ENCODE peak calls at places on chromosome 4, in six cellular contexts. One of them, this sample, is unnamed.

GRCh38 chr4:158051401-158052235 is 121.2 kb downstream of the GASK1B start:
- DNase-seq in K562: no peak
- DNase-seq in HepG2: no peak
- DNase-seq in GM12878: no peak
- DNase-seq in H1: no peak
- DNase-seq in GM12891: no peak
- DNase-seq in this sample: no peak

GRCh38 chr4:94758700-94759399 is 1.1 kb downstream of the BMPR1B start:
- DNase-seq in H1: no peak
- DNase-seq in K562: no peak
- DNase-seq in GM12891: no peak
- DNase-seq in GM12878: no peak
- DNase-seq in HepG2: no peak
- DNase-seq in this sample: no peak

GRCh38 chr4:173217727-173218126 is 49.1 kb downstream of the GALNT7 start:
- DNase-seq in HepG2: no peak
- DNase-seq in K562: no peak
- DNase-seq in GM12878: no peak
- DNase-seq in GM12891: no peak
- DNase-seq in H1: no peak
- DNase-seq in this sample: no peak

GRCh38 chr4:69727924-69728323 is 32.5 kb downstream of the SULT1B1 start:
- DNase-seq in H1: no peak
- DNase-seq in GM12878: no peak
- DNase-seq in GM12891: no peak
- DNase-seq in HepG2: no peak
- DNase-seq in K562: no peak
- DNase-seq in this sample: no peak

GRCh38 chr4:6953751-6954380 is 44.2 kb downstream of the TBC1D14 start:
- DNase-seq in GM12878: no peak
- DNase-seq in HepG2: no peak
- DNase-seq in GM12891: no peak
- DNase-seq in H1: peak
- DNase-seq in K562: peak
- DNase-seq in this sample: no peak

GRCh38 chr4:137156054-137156453 is 376.2 kb downstream of the PCDH18 start:
- DNase-seq in K562: no peak
- DNase-seq in GM12878: no peak
- DNase-seq in HepG2: no peak
- DNase-seq in GM12891: no peak
- DNase-seq in H1: no peak
- DNase-seq in this sample: no peak

GRCh38 chr4:177455591-177455990 is 13.4 kb upstream of the AGA start:
- DNase-seq in HepG2: no peak
- DNase-seq in K562: peak
- DNase-seq in GM12878: no peak
- DNase-seq in H1: no peak
- DNase-seq in GM12891: no peak
- DNase-seq in this sample: no peak

GRCh38 chr4:156968479-156968984 is 3.1 kb downstream of the PDGFC start:
- DNase-seq in H1: peak
- DNase-seq in HepG2: peak
- DNase-seq in GM12891: peak
- DNase-seq in GM12878: no peak
- DNase-seq in K562: peak
- DNase-seq in this sample: no peak

GRCh38 chr4:40987151-40987550 is 227.2 kb downstream of the APBB2 start:
- DNase-seq in GM12891: no peak
- DNase-seq in HepG2: no peak
- DNase-seq in H1: no peak
- DNase-seq in GM12878: no peak
- DNase-seq in K562: no peak
- DNase-seq in this sample: no peak

GRCh38 chr4:76784237-76784636 is 113.7 kb downstream of the SOWAHB start:
- DNase-seq in H1: no peak
- DNase-seq in GM12891: no peak
- DNase-seq in GM12878: no peak
- DNase-seq in K562: no peak
- DNase-seq in HepG2: no peak
- DNase-seq in this sample: no peak

GRCh38 chr4:47209833-47210232 is 178.5 kb downstream of the GABRB1 start:
- DNase-seq in GM12891: no peak
- DNase-seq in H1: no peak
- DNase-seq in GM12878: no peak
- DNase-seq in HepG2: no peak
- DNase-seq in K562: no peak
- DNase-seq in this sample: no peak

GRCh38 chr4:95610170-95610569 is 61.4 kb upstream of the UNC5C start:
- DNase-seq in HepG2: no peak
- DNase-seq in H1: no peak
- DNase-seq in K562: no peak
- DNase-seq in GM12891: no peak
- DNase-seq in GM12878: no peak
- DNase-seq in this sample: no peak

GRCh38 chr4:151167561-151167960 is 68.1 kb downstream of the RPS3A start:
- DNase-seq in HepG2: no peak
- DNase-seq in K562: no peak
- DNase-seq in H1: no peak
- DNase-seq in GM12878: no peak
- DNase-seq in GM12891: no peak
- DNase-seq in this sample: no peak

GRCh38 chr4:67593741-67594175 is 35.2 kb downstream of the STAP1 start:
- DNase-seq in GM12878: no peak
- DNase-seq in K562: no peak
- DNase-seq in GM12891: no peak
- DNase-seq in H1: no peak
- DNase-seq in HepG2: no peak
- DNase-seq in this sample: no peak

GRCh38 chr4:39032218-39033085 is at the start of gene TMEM156:
- DNase-seq in GM12878: peak
- DNase-seq in HepG2: peak
- DNase-seq in GM12891: no peak
- DNase-seq in K562: no peak
- DNase-seq in H1: no peak
- DNase-seq in this sample: no peak

GRCh38 chr4:1053080-1053661 is 41.7 kb downstream of the FGFRL1 start:
- DNase-seq in GM12891: no peak
- DNase-seq in HepG2: no peak
- DNase-seq in GM12878: no peak
- DNase-seq in K562: no peak
- DNase-seq in H1: no peak
- DNase-seq in this sample: no peak

GRCh38 chr4:15233626-15234025 is 194.2 kb upstream of the C1QTNF7 start:
- DNase-seq in K562: no peak
- DNase-seq in GM12878: no peak
- DNase-seq in HepG2: no peak
- DNase-seq in H1: no peak
- DNase-seq in GM12891: no peak
- DNase-seq in this sample: no peak

GRCh38 chr4:42673084-42673429 is 16.2 kb upstream of the ATP8A1 start:
- DNase-seq in GM12878: no peak
- DNase-seq in HepG2: no peak
- DNase-seq in K562: no peak
- DNase-seq in H1: no peak
- DNase-seq in GM12891: no peak
- DNase-seq in this sample: no peak

GRCh38 chr4:121272526-121272925 is 108.3 kb downstream of the QRFPR start:
- DNase-seq in H1: no peak
- DNase-seq in K562: no peak
- DNase-seq in GM12878: no peak
- DNase-seq in HepG2: no peak
- DNase-seq in GM12891: no peak
- DNase-seq in this sample: no peak

GRCh38 chr4:138239496-138239895 is 2.7 kb downstream of the SLC7A11 start:
- DNase-seq in HepG2: no peak
- DNase-seq in GM12891: no peak
- DNase-seq in GM12878: no peak
- DNase-seq in H1: no peak
- DNase-seq in K562: no peak
- DNase-seq in this sample: no peak

GRCh38 chr4:79364048-79364447 is 38.2 kb upstream of the NAA11 start:
- DNase-seq in K562: no peak
- DNase-seq in GM12878: no peak
- DNase-seq in H1: no peak
- DNase-seq in GM12891: no peak
- DNase-seq in HepG2: no peak
- DNase-seq in this sample: no peak

GRCh38 chr4:181030961-181031360 is 1212.2 kb upstream of the TENM3 start:
- DNase-seq in HepG2: no peak
- DNase-seq in GM12891: no peak
- DNase-seq in GM12878: no peak
- DNase-seq in H1: no peak
- DNase-seq in K562: no peak
- DNase-seq in this sample: no peak

GRCh38 chr4:89137695-89138094 is 26.4 kb downstream of the TIGD2 start:
- DNase-seq in K562: no peak
- DNase-seq in GM12891: no peak
- DNase-seq in HepG2: no peak
- DNase-seq in H1: peak
- DNase-seq in GM12878: no peak
- DNase-seq in this sample: no peak

GRCh38 chr4:39151120-39151713 is 31.1 kb upstream of the WDR19 start:
- DNase-seq in K562: no peak
- DNase-seq in GM12891: no peak
- DNase-seq in HepG2: no peak
- DNase-seq in H1: no peak
- DNase-seq in GM12878: no peak
- DNase-seq in this sample: no peak

GRCh38 chr4:89836031-89836777 is 757 bp downstream of the SNCA start:
- DNase-seq in K562: peak
- DNase-seq in H1: peak
- DNase-seq in GM12891: no peak
- DNase-seq in HepG2: no peak
- DNase-seq in GM12878: no peak
- DNase-seq in this sample: no peak

GRCh38 chr4:89419121-89419695 is 111.6 kb upstream of the GPRIN3 start:
- DNase-seq in HepG2: no peak
- DNase-seq in GM12891: no peak
- DNase-seq in H1: no peak
- DNase-seq in GM12878: no peak
- DNase-seq in K562: no peak
- DNase-seq in this sample: no peak

GRCh38 chr4:175971393-175972179 is 94.1 kb upstream of the WDR17 start:
- DNase-seq in HepG2: no peak
- DNase-seq in GM12891: no peak
- DNase-seq in K562: no peak
- DNase-seq in H1: no peak
- DNase-seq in GM12878: no peak
- DNase-seq in this sample: no peak

GRCh38 chr4:154781983-154782293 is 866 bp downstream of the RBM46 start:
- DNase-seq in H1: no peak
- DNase-seq in K562: no peak
- DNase-seq in GM12891: no peak
- DNase-seq in HepG2: no peak
- DNase-seq in GM12878: no peak
- DNase-seq in this sample: no peak

GRCh38 chr4:42331914-42332368 is 65.3 kb upstream of the SHISA3 start:
- DNase-seq in HepG2: no peak
- DNase-seq in H1: no peak
- DNase-seq in GM12891: no peak
- DNase-seq in GM12878: no peak
- DNase-seq in K562: no peak
- DNase-seq in this sample: no peak

GRCh38 chr4:15653864-15654391 is 1.2 kb downstream of the FBXL5 start:
- DNase-seq in K562: peak
- DNase-seq in HepG2: peak
- DNase-seq in GM12891: no peak
- DNase-seq in GM12878: no peak
- DNase-seq in H1: no peak
- DNase-seq in this sample: no peak

GRCh38 chr4:81577392-81577791 is 105.7 kb upstream of the RASGEF1B start:
- DNase-seq in K562: no peak
- DNase-seq in HepG2: no peak
- DNase-seq in GM12878: no peak
- DNase-seq in GM12891: no peak
- DNase-seq in H1: no peak
- DNase-seq in this sample: no peak

GRCh38 chr4:54986095-54986846 is 139.1 kb downstream of the KDR start:
- DNase-seq in K562: no peak
- DNase-seq in GM12878: no peak
- DNase-seq in GM12891: no peak
- DNase-seq in H1: peak
- DNase-seq in HepG2: no peak
- DNase-seq in this sample: no peak
- TF ChIP-seq TAF1 in K562: no peak
- TF ChIP-seq TAF1 in GM12878: no peak
- TF ChIP-seq TAF1 in GM12891: no peak
- TF ChIP-seq TAF1 in H1: peak
- TF ChIP-seq TAF1 in HepG2: no peak
- TF ChIP-seq TAF1 in this sample: no peak

GRCh38 chr4:132276185-132276584 is 872.9 kb upstream of the PCDH10 start:
- DNase-seq in GM12891: no peak
- DNase-seq in H1: no peak
- DNase-seq in K562: no peak
- DNase-seq in GM12878: no peak
- DNase-seq in HepG2: no peak
- DNase-seq in this sample: no peak

GRCh38 chr4:132275583-132276121 is 873.4 kb upstream of the PCDH10 start:
- DNase-seq in K562: no peak
- DNase-seq in H1: no peak
- DNase-seq in GM12891: no peak
- DNase-seq in HepG2: no peak
- DNase-seq in GM12878: no peak
- DNase-seq in this sample: no peak

GRCh38 chr4:132276989-132277388 is 872.1 kb upstream of the PCDH10 start:
- DNase-seq in H1: no peak
- DNase-seq in HepG2: no peak
- DNase-seq in GM12878: no peak
- DNase-seq in K562: no peak
- DNase-seq in GM12891: no peak
- DNase-seq in this sample: no peak
- TF ChIP-seq POLR2A in H1: no peak
- TF ChIP-seq POLR2A in HepG2: no peak
- TF ChIP-seq POLR2A in GM12878: no peak
- TF ChIP-seq POLR2A in K562: no peak
- TF ChIP-seq POLR2A in GM12891: no peak
- TF ChIP-seq POLR2A in this sample: no peak

DNA sequence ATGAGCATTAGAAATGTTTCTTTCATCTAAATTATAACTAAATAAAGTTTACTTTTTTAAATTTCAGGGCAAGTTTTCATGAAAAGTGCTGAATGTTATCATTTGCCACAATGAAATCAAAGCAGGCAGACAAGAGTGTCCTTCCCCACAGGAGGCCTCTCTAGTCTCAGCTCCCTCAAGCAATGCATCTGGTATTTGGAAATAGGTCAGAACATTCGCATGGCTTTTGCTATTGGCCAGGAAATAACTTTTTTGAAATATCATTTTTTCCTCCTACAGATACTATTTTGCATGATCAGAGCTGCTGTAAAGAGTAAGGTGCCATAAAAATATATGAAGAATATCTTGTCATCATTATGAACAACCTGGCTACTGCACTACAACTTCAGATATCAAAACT is 41.1 kb downstream of the MAD2L1 start:
- DNase-seq in HepG2: no peak
- DNase-seq in H1: no peak
- DNase-seq in GM12891: no peak
- DNase-seq in GM12878: no peak
- DNase-seq in K562: no peak
- DNase-seq in this sample: no peak
- TF ChIP-seq TAF1 in HepG2: no peak
- TF ChIP-seq TAF1 in H1: no peak
- TF ChIP-seq TAF1 in GM12891: no peak
- TF ChIP-seq TAF1 in GM12878: no peak
- TF ChIP-seq TAF1 in K562: no peak
- TF ChIP-seq TAF1 in this sample: no peak

GRCh38 chr4:83284161-83285021 is at the start of gene COQ2:
- DNase-seq in H1: peak
- DNase-seq in K562: peak
- DNase-seq in HepG2: peak
- DNase-seq in GM12891: peak
- DNase-seq in GM12878: no peak
- DNase-seq in this sample: peak
- TF ChIP-seq POLR2A in H1: peak
- TF ChIP-seq POLR2A in K562: peak
- TF ChIP-seq POLR2A in HepG2: peak
- TF ChIP-seq POLR2A in GM12891: peak
- TF ChIP-seq POLR2A in GM12878: peak
- TF ChIP-seq POLR2A in this sample: peak